ENCODE peak calls at places on chromosomes 11 and 22, in nine cellular contexts. M, U, J, H, L, W, R, C and X are unnamed samples.

GRCh38 chr11:27055065-27055682 is 14.6 kb downstream of the BBOX1 start:
- DNase-seq in M (no peak), U (no peak), J (no peak), H (no peak), L (no peak), W (peak), R (no peak), C (no peak), X (peak)

GRCh38 chr11:125448136-125448535 is 47.9 kb downstream of the FEZ1 start:
- DNase-seq in M (no peak), U (no peak), J (no peak), H (no peak), L (no peak), W (peak), R (no peak), C (no peak), X (no peak)

GRCh38 chr11:1060885-1061616 is 13.6 kb upstream of the MUC2 start:
- DNase-seq in M (no peak), U (no peak), J (no peak), H (no peak), L (no peak), W (peak), R (no peak), C (no peak), X (peak)

GRCh38 chr11:77397631-77398030 is 76.3 kb downstream of the PAK1 start:
- DNase-seq in M (no peak), U (no peak), J (no peak), H (no peak), L (no peak), W (no peak), R (no peak), C (no peak), X (no peak)

GRCh38 chr11:64400096-64400495 is 41.1 kb downstream of the RPS6KA4 start:
- DNase-seq in M (no peak), U (no peak), J (no peak), H (no peak), L (no peak), W (no peak), R (no peak), C (no peak), X (no peak)

GRCh38 chr11:44203270-44204043 is 106.5 kb downstream of the ALX4 start:
- DNase-seq in M (no peak), U (no peak), J (no peak), H (no peak), L (no peak), W (no peak), R (no peak), C (no peak), X (no peak)

GRCh38 chr11:46903846-46904245 is 14.5 kb downstream of the LRP4 start:
- DNase-seq in M (no peak), U (no peak), J (no peak), H (no peak), L (no peak), W (no peak), R (peak), C (no peak), X (no peak)

GRCh38 chr11:57515332-57516060 is at the start of gene SLC43A1:
- DNase-seq in M (peak), U (no peak), J (peak), H (peak), L (no peak), W (peak), R (no peak), C (no peak), X (no peak)

GRCh38 chr11:114317738-114318137 is 21.5 kb downstream of the NNMT start:
- DNase-seq in M (no peak), U (peak), J (peak), H (peak), L (no peak), W (peak), R (no peak), C (no peak), X (no peak)

GRCh38 chr11:1767399-1768140 is 3.8 kb upstream of the CTSD start:
- DNase-seq in M (no peak), U (no peak), J (no peak), H (no peak), L (no peak), W (no peak), R (no peak), C (no peak), X (no peak)

GRCh38 chr11:126732981-126733380 is 267.6 kb downstream of the KIRREL3 start:
- DNase-seq in M (no peak), U (no peak), J (no peak), H (no peak), L (no peak), W (no peak), R (no peak), C (no peak), X (no peak)

GRCh38 chr22:23565942-23566715 is 14.0 kb downstream of the IGLL1 start:
- DNase-seq in M (no peak), U (no peak), J (peak), H (peak), L (no peak), W (no peak), R (no peak), C (no peak), X (no peak)

GRCh38 chr11:14095882-14096281 is 133.4 kb downstream of the SPON1 start:
- DNase-seq in M (no peak), U (no peak), J (no peak), H (no peak), L (no peak), W (no peak), R (no peak), C (no peak), X (no peak)

GRCh38 chr22:23085785-23086184 is 15.5 kb downstream of the GNAZ start:
- DNase-seq in M (no peak), U (no peak), J (no peak), H (no peak), L (no peak), W (no peak), R (no peak), C (no peak), X (no peak)

GRCh38 chr22:47574551-47574950 is 812.1 kb downstream of the TBC1D22A start:
- DNase-seq in M (no peak), U (no peak), J (no peak), H (no peak), L (no peak), W (no peak), R (no peak), C (no peak), X (no peak)

GRCh38 chr11:126720539-126721235 is 279.9 kb downstream of the KIRREL3 start:
- DNase-seq in M (no peak), U (no peak), J (peak), H (no peak), L (no peak), W (peak), R (no peak), C (no peak), X (no peak)

GRCh38 chr11:11534981-11535380 is 86.8 kb downstream of the GALNT18 start:
- DNase-seq in M (no peak), U (no peak), J (no peak), H (no peak), L (no peak), W (no peak), R (no peak), C (no peak), X (no peak)

GRCh38 chr11:61779666-61780525 is 12.5 kb downstream of the TMEM258 start:
- DNase-seq in M (no peak), U (no peak), J (no peak), H (no peak), L (no peak), W (no peak), R (no peak), C (no peak), X (no peak)

GRCh38 chr11:16160146-16160545 is 196.2 kb downstream of the SOX6 start:
- DNase-seq in M (no peak), U (no peak), J (peak), H (no peak), L (no peak), W (no peak), R (no peak), C (no peak), X (no peak)

GRCh38 chr11:95790933-95791247 is 592 bp downstream of the CEP57 start:
- DNase-seq in M (peak), U (peak), J (peak), H (peak), L (peak), W (peak), R (no peak), C (peak), X (no peak)

GRCh38 chr11:61875698-61876097 is 15.6 kb downstream of the FADS3 start:
- DNase-seq in M (no peak), U (no peak), J (no peak), H (no peak), L (no peak), W (no peak), R (no peak), C (no peak), X (no peak)

GRCh38 chr22:47859891-47860290 is 1097.4 kb downstream of the TBC1D22A start:
- DNase-seq in M (no peak), U (no peak), J (no peak), H (no peak), L (no peak), W (no peak), R (no peak), C (no peak), X (no peak)

GRCh38 chr11:94791216-94791889 is 23.2 kb downstream of the AMOTL1 start:
- DNase-seq in M (no peak), U (no peak), J (no peak), H (no peak), L (no peak), W (no peak), R (no peak), C (no peak), X (no peak)

GRCh38 chr11:14907411-14908213 is 15.6 kb upstream of the CYP2R1 start:
- DNase-seq in M (peak), U (peak), J (peak), H (peak), L (peak), W (peak), R (no peak), C (peak), X (no peak)

GRCh38 chr22:48940266-48940987 is 887.2 kb downstream of the BRD1 start:
- DNase-seq in M (peak), U (no peak), J (no peak), H (no peak), L (no peak), W (no peak), R (no peak), C (no peak), X (no peak)

GRCh38 chr11:120950880-120951279 is 73.0 kb upstream of the TBCEL start:
- DNase-seq in M (no peak), U (no peak), J (no peak), H (no peak), L (no peak), W (no peak), R (no peak), C (no peak), X (no peak)

GRCh38 chr22:46774456-46775363 is 12.3 kb downstream of the TBC1D22A start:
- DNase-seq in M (no peak), U (no peak), J (no peak), H (no peak), L (no peak), W (no peak), R (no peak), C (no peak), X (no peak)

GRCh38 chr11:9180784-9181183 is 84.4 kb downstream of the DENND5A start:
- DNase-seq in M (no peak), U (no peak), J (no peak), H (no peak), L (no peak), W (peak), R (no peak), C (no peak), X (no peak)

GRCh38 chr11:47524200-47524874 is 28.6 kb downstream of the CELF1 start:
- DNase-seq in M (no peak), U (no peak), J (no peak), H (no peak), L (no peak), W (no peak), R (no peak), C (no peak), X (no peak)

GRCh38 chr22:28410050-28410816 is 269.4 kb downstream of the TTC28 start:
- DNase-seq in M (no peak), U (peak), J (no peak), H (no peak), L (no peak), W (peak), R (no peak), C (no peak), X (no peak)

GRCh38 chr22:42263944-42264343 is 6.5 kb downstream of the TCF20 start:
- DNase-seq in M (no peak), U (no peak), J (no peak), H (no peak), L (no peak), W (no peak), R (no peak), C (no peak), X (no peak)

GRCh38 chr22:36221799-36222751 is 17.3 kb downstream of the APOL2 start:
- DNase-seq in M (peak), U (peak), J (peak), H (peak), L (peak), W (peak), R (no peak), C (peak), X (no peak)

GRCh38 chr22:42401562-42402334 is 30.5 kb downstream of the NFAM1 start:
- DNase-seq in M (no peak), U (no peak), J (no peak), H (no peak), L (no peak), W (no peak), R (no peak), C (no peak), X (no peak)

GRCh38 chr22:19103881-19104821 is 18.1 kb downstream of the DGCR2 start:
- DNase-seq in M (no peak), U (no peak), J (no peak), H (no peak), L (no peak), W (peak), R (no peak), C (no peak), X (no peak)

GRCh38 chr22:41598081-41598480 is 8.4 kb upstream of the PMM1 start:
- DNase-seq in M (no peak), U (peak), J (no peak), H (no peak), L (no peak), W (peak), R (peak), C (no peak), X (no peak)

GRCh38 chr11:62108017-62108750 is 15.6 kb upstream of the INCENP start:
- DNase-seq in M (no peak), U (peak), J (peak), H (peak), L (no peak), W (peak), R (no peak), C (no peak), X (peak)

GRCh38 chr22:29230916-29231875 is 25.5 kb downstream of the EMID1 start:
- DNase-seq in M (no peak), U (no peak), J (no peak), H (no peak), L (no peak), W (no peak), R (no peak), C (no peak), X (no peak)

GRCh38 chr11:113274708-113275582 is 39.4 kb upstream of the TTC12 start:
- DNase-seq in M (no peak), U (no peak), J (no peak), H (no peak), L (no peak), W (peak), R (no peak), C (no peak), X (no peak)

GRCh38 chr22:41397143-41397811 is 15.5 kb downstream of the TEF start:
- DNase-seq in M (no peak), U (no peak), J (no peak), H (no peak), L (no peak), W (no peak), R (no peak), C (no peak), X (no peak)